ENCODE peak calls at places on chromosomes 7 and 10, in five cellular contexts. V is epithelial cell of esophagus, U is heart left ventricle, W is A673, Q is AG04450. C is an unnamed sample.

GRCh38 chr7:151045967-151046366 is 2.4 kb upstream of the ASIC3 start:
- DNase-seq in V (no peak), Q (no peak), W (no peak), U (no peak), C (no peak)

GRCh38 chr10:100496567-100496966 is 23.1 kb downstream of the SEC31B start:
- DNase-seq in V (no peak), U (no peak), Q (no peak), W (no peak), C (no peak)

GRCh38 chr10:27448926-27449325 is 55.2 kb upstream of the RAB18 start:
- DNase-seq in V (peak; percentile 84), U (no peak), Q (no peak), W (peak; percentile 9), C (no peak)

GRCh38 chr10:29917311-29917710 is 142.1 kb downstream of the JCAD start:
- DNase-seq in W (no peak), V (no peak), U (no peak), Q (no peak), C (no peak)

GRCh38 chr7:151088856-151089699 is 2.8 kb downstream of the AGAP3 start:
- DNase-seq in W (no peak), Q (no peak), V (peak; percentile 59), U (peak; percentile 81), C (peak; percentile 62)

GRCh38 chr7:27740449-27741086 is 606 bp downstream of the TAX1BP1 start:
- DNase-seq in W (peak; percentile 74), Q (peak; percentile 29), U (peak; percentile 85), V (peak; percentile 98), C (peak; percentile 79)

GRCh38 chr7:20268832-20269231 is 51.6 kb upstream of the MACC1 start:
- DNase-seq in U (no peak), V (peak; percentile 20), Q (no peak), W (no peak), C (no peak)

GRCh38 chr10:99917963-99918825 is 91.6 kb downstream of the DNMBP start:
- DNase-seq in Q (no peak), V (no peak), W (peak; percentile 91), U (no peak), C (peak; percentile 41)

GRCh38 chr7:68235937-68236336 is 1239.3 kb downstream of the TYW1 start:
- DNase-seq in Q (no peak), V (no peak), U (no peak), W (no peak), C (no peak)

GRCh38 chr7:2248984-2249694 is 7.1 kb downstream of the NUDT1 start:
- DNase-seq in U (peak; percentile 72), Q (peak; percentile 89), W (no peak), V (peak; percentile 67), C (peak; percentile 33)

GRCh38 chr7:142001163-142001874 is 5.6 kb downstream of the MGAM start:
- DNase-seq in U (no peak), Q (no peak), W (no peak), V (peak; percentile 78), C (no peak)

GRCh38 chr10:71771821-71772617 is 1.3 kb downstream of the VSIR start:
- DNase-seq in W (peak; percentile 41), V (peak; percentile 42), U (peak; percentile 82), Q (no peak), C (peak; percentile 84)

GRCh38 chr10:89609730-89610393 is 35.2 kb downstream of the PANK1 start:
- DNase-seq in Q (no peak), V (no peak), W (no peak), U (no peak), C (no peak)

GRCh38 chr10:117175215-117175900 is 21.9 kb upstream of the KCNK18 start:
- DNase-seq in U (no peak), Q (no peak), V (peak; percentile 14), W (no peak), C (no peak)

GRCh38 chr10:13779748-13780147 is 193.0 kb downstream of the PRPF18 start:
- DNase-seq in U (no peak), Q (no peak), V (no peak), W (no peak), C (no peak)

GRCh38 chr10:13788701-13789447 is 202.1 kb downstream of the PRPF18 start:
- DNase-seq in U (peak; percentile 47), V (no peak), W (no peak), Q (no peak), C (peak; percentile 45)

GRCh38 chr10:13787015-13787421 is 200.3 kb downstream of the PRPF18 start:
- DNase-seq in W (peak; percentile 56), V (peak; percentile 91), Q (no peak), U (peak; percentile 29), C (no peak)

GRCh38 chr10:13788320-13788600 is 201.5 kb downstream of the PRPF18 start:
- DNase-seq in W (no peak), U (no peak), Q (no peak), V (no peak), C (no peak)

DNA sequence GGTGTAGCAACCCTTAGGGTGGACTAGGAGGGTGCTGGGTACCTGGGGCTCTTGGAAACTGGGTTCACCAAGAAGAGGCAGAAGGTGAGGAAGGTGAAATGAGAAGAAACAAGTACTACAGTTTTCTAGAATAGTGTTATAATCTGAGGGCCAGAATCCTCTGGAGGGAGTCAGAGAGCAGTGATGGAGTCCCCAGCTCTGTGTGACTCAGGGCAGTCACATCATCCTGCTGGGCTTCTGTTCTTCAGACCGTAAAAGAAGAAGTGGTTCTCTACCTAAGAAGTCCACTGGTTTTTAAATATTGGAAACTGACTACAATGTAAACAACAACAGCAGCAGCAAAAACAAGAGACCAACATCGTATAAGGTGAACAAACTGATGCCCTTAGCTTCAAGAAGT is 197.3 kb downstream of the PRPF18 start:
- DNase-seq in Q (no peak), U (no peak), W (peak; percentile 27), V (peak; percentile 41), C (no peak)
- TF ChIP-seq CTCF in Q (peak; percentile 32), U (no peak), W (peak; percentile 47), V (peak; percentile 37), C (no peak)

DNA sequence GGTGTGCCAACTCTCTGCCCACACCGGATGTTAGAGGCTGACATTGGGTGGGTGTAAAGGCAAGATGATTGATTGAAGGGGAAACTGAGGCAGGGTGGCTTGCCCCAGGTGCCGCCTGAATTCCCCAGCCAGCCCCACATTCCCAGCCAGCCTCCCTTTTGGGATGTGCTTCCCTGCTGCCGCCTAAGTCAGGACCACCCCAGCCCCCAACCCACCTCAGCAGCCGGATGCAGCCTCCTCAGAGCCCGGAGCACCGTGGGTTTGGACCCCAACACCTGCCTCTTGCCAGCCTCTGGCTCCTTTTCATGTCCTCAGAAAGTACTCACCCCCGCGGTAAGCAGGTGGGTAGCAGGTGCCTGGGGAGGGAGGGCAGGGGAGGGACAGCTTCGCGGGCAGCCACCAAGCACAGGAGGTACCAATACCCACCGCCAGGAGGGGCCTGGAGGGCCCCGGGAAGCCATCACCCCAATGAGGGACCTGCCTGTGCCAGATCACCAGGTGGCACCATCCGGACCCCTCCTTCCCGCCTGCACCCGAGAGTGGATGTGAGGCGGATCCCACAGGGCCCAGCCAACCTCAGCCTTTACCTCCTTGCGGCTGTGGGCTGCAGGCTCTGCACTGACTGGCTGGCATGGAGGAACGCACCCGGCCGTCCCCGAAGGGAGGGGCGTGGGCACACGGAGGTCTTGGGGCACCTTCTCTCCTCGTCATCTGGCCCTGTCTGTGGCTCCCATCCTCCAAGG is 60.5 kb downstream of the PWWP2B start:
- DNase-seq in V (no peak), Q (no peak), U (no peak), W (no peak), C (no peak)
- TF ChIP-seq CTCF in V (no peak), Q (peak; percentile 23), U (no peak), W (no peak), C (no peak)

GRCh38 chr10:43419997-43420368 is 11.0 kb upstream of the HNRNPF start:
- DNase-seq in U (no peak), Q (no peak), W (no peak), V (no peak), C (no peak)

GRCh38 chr10:43417950-43418768 is 9.2 kb upstream of the HNRNPF start:
- DNase-seq in Q (no peak), V (no peak), U (no peak), W (no peak), C (no peak)

GRCh38 chr10:43421201-43421507 is 12.2 kb upstream of the HNRNPF start:
- DNase-seq in Q (no peak), W (no peak), V (no peak), U (no peak), C (no peak)

GRCh38 chr10:43421519-43421918 is 12.5 kb upstream of the HNRNPF start:
- DNase-seq in Q (no peak), V (no peak), W (no peak), U (no peak), C (no peak)

GRCh38 chr10:43420369-43421200 is 11.6 kb upstream of the HNRNPF start:
- DNase-seq in U (peak; percentile 91), Q (no peak), W (peak; percentile 93), V (peak; percentile 66), C (peak; percentile 92)
- TF ChIP-seq CTCF in U (no peak), Q (peak; percentile 20), W (peak; percentile 27), V (no peak), C (no peak)

DNA sequence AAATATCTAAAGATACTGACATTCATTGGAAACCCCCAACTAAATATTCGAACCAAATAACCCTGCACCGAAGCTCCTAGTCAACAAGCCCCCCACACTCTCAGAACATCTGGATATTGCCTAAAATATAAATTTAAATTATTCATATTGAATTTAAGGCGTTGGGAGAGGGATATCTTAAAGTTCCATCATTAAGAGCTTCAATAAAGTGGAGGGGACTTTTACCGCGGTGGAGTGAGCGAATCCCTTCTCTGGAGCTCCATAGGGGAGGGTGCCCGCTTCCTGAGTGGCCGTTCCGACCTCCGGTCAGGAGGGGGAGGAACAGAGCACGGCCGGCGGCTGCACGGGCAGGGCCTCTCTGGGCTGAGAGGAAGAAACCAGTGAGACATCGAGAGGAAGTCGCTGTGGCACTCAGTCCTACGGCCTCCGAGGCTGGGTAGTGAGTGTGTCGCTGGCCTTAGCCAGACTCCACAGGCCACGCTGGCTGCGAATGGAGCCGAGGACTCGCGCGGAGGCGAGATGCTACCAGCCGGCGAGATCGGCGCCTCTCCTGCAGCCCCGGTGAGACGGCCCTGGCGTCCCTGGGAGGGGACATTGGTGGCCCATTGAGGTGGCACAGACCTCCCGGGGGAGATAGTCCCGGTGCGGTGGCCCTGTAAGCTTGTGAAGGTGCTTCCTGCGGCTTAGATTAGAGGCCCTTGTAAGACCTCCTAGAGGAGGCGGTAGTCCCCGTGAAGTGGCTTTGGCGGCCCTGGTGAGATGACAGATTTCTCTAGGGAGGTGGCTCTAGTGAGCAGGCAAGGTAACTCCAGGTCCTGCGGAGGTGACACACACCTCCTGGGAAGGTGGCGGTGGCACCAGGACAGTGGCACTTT is at the start of gene RINT1:
- DNase-seq in V (peak; percentile 91), U (peak; percentile 91), Q (peak; percentile 72), W (peak; percentile 94), C (peak; percentile 89)
- TF ChIP-seq CTCF in V (peak; percentile 87), U (peak; percentile 74), Q (peak; percentile 83), W (peak; percentile 91), C (peak; percentile 65)

GRCh38 chr7:157643525-157643970 is 306.7 kb downstream of the DNAJB6 start:
- DNase-seq in U (no peak), W (no peak), Q (no peak), V (no peak), C (no peak)
- TF ChIP-seq CTCF in U (no peak), W (no peak), Q (no peak), V (no peak), C (no peak)

GRCh38 chr7:74183653-74184450 is 9.7 kb downstream of the EIF4H start:
- DNase-seq in W (no peak), U (no peak), Q (no peak), V (peak; percentile 41), C (no peak)
- TF ChIP-seq CTCF in W (peak; percentile 41), U (no peak), Q (peak; percentile 28), V (peak; percentile 36), C (no peak)

C was measured in uterus.